ENCODE peak calls at places on chromosomes 1 and 21, in five cellular contexts. One of them, this sample, is unnamed.

GRCh38 chr1:19385869-19386591 is 73.9 kb downstream of the SLC66A1 start:
- DNase-seq in GDM1: no peak
- DNase-seq in stomach: peak; percentile 79
- DNase-seq in endodermal cell: no peak
- DNase-seq in stimulated activated CD4-positive, alpha-beta T cell treated with anti-CD3 and anti-CD28 coated beads, Interleukin-4, amount 100 ng/mL, for 48 hours: no peak
- DNase-seq in this sample: peak; percentile 89

GRCh38 chr21:15250384-15250783 is 185.6 kb upstream of the NRIP1 start:
- DNase-seq in GDM1: no peak
- DNase-seq in stomach: no peak
- DNase-seq in endodermal cell: no peak
- DNase-seq in stimulated activated CD4-positive, alpha-beta T cell treated with anti-CD3 and anti-CD28 coated beads, Interleukin-4, amount 100 ng/mL, for 48 hours: no peak
- DNase-seq in this sample: no peak

GRCh38 chr1:111520040-111520439 is 16.6 kb upstream of the ADORA3 start:
- DNase-seq in GDM1: no peak
- DNase-seq in stomach: no peak
- DNase-seq in endodermal cell: no peak
- DNase-seq in stimulated activated CD4-positive, alpha-beta T cell treated with anti-CD3 and anti-CD28 coated beads, Interleukin-4, amount 100 ng/mL, for 48 hours: no peak
- DNase-seq in this sample: no peak

GRCh38 chr1:107690491-107690890 is 274.5 kb downstream of the VAV3 start:
- DNase-seq in GDM1: no peak
- DNase-seq in stomach: no peak
- DNase-seq in endodermal cell: no peak
- DNase-seq in stimulated activated CD4-positive, alpha-beta T cell treated with anti-CD3 and anti-CD28 coated beads, Interleukin-4, amount 100 ng/mL, for 48 hours: no peak
- DNase-seq in this sample: no peak

GRCh38 chr1:153629971-153630370 is 1.7 kb downstream of the S100A1 start:
- DNase-seq in GDM1: no peak
- DNase-seq in stomach: no peak
- DNase-seq in endodermal cell: no peak
- DNase-seq in stimulated activated CD4-positive, alpha-beta T cell treated with anti-CD3 and anti-CD28 coated beads, Interleukin-4, amount 100 ng/mL, for 48 hours: no peak
- DNase-seq in this sample: no peak

GRCh38 chr1:71677541-71677940 is 596.7 kb upstream of the ZRANB2 start:
- DNase-seq in GDM1: no peak
- DNase-seq in stomach: no peak
- DNase-seq in endodermal cell: no peak
- DNase-seq in stimulated activated CD4-positive, alpha-beta T cell treated with anti-CD3 and anti-CD28 coated beads, Interleukin-4, amount 100 ng/mL, for 48 hours: no peak
- DNase-seq in this sample: no peak

GRCh38 chr1:236058141-236058626 is 6.7 kb downstream of the NID1 start:
- DNase-seq in GDM1: no peak
- DNase-seq in stomach: no peak
- DNase-seq in endodermal cell: no peak
- DNase-seq in stimulated activated CD4-positive, alpha-beta T cell treated with anti-CD3 and anti-CD28 coated beads, Interleukin-4, amount 100 ng/mL, for 48 hours: no peak
- DNase-seq in this sample: no peak

GRCh38 chr1:234533034-234533571 is 54.1 kb upstream of the TARBP1 start:
- DNase-seq in GDM1: no peak
- DNase-seq in stomach: no peak
- DNase-seq in endodermal cell: no peak
- DNase-seq in stimulated activated CD4-positive, alpha-beta T cell treated with anti-CD3 and anti-CD28 coated beads, Interleukin-4, amount 100 ng/mL, for 48 hours: no peak
- DNase-seq in this sample: peak; percentile 48

GRCh38 chr1:81803423-81804103 is 2.8 kb downstream of the ADGRL2 start:
- DNase-seq in GDM1: no peak
- DNase-seq in stomach: no peak
- DNase-seq in endodermal cell: peak; percentile 76
- DNase-seq in stimulated activated CD4-positive, alpha-beta T cell treated with anti-CD3 and anti-CD28 coated beads, Interleukin-4, amount 100 ng/mL, for 48 hours: no peak
- DNase-seq in this sample: peak; percentile 29

GRCh38 chr1:25431495-25432363 is 1.0 kb downstream of the MACO1 start:
- DNase-seq in GDM1: no peak
- DNase-seq in stomach: no peak
- DNase-seq in endodermal cell: no peak
- DNase-seq in stimulated activated CD4-positive, alpha-beta T cell treated with anti-CD3 and anti-CD28 coated beads, Interleukin-4, amount 100 ng/mL, for 48 hours: no peak
- DNase-seq in this sample: peak; percentile 36

This sample was measured in colonic mucosa.